ENCODE peak calls at places on chromosomes 7 and 10, in nine cellular contexts. Q is IMR-90, O is AG04449, U is transverse colon, F is colonic mucosa, P is spleen, M is dorsolateral prefrontal cortex, Y is PC-9, A is A549. Z is an unnamed sample.

GRCh38 chr10:98029149-98030092 is 1.0 kb downstream of the CRTAC1 start:
- DNase-seq in U (no peak), A (no peak), Y (no peak), O (no peak), Q (no peak), F (no peak), P (no peak), M (no peak), Z (no peak)

GRCh38 chr7:47095906-47096305 is 486.0 kb downstream of the TNS3 start:
- DNase-seq in U (no peak), Y (no peak), F (no peak), P (no peak), A (no peak), Q (peak), M (no peak), O (peak), Z (peak)

GRCh38 chr7:38675500-38676106 is 44.4 kb upstream of the AMPH start:
- DNase-seq in M (no peak), Y (no peak), Q (no peak), A (no peak), O (no peak), P (no peak), F (no peak), U (no peak), Z (no peak)

GRCh38 chr10:4943821-4944220 is 19.4 kb upstream of the AKR1C1 start:
- DNase-seq in U (no peak), Y (no peak), O (no peak), P (no peak), M (no peak), F (no peak), Q (peak), A (no peak), Z (no peak)

GRCh38 chr7:74690474-74690873 is 33.0 kb downstream of the GTF2I start:
- DNase-seq in P (no peak), U (no peak), F (no peak), A (no peak), Q (no peak), O (no peak), Y (no peak), M (no peak), Z (no peak)

GRCh38 chr10:110485541-110485940 is 12.2 kb upstream of the DUSP5 start:
- DNase-seq in A (no peak), F (no peak), Q (no peak), M (no peak), O (no peak), P (no peak), Y (no peak), U (no peak), Z (no peak)

GRCh38 chr7:51366930-51367613 is 50.5 kb upstream of the COBL start:
- DNase-seq in M (peak), P (no peak), A (peak), F (peak), Y (peak), U (peak), Q (peak), O (no peak), Z (peak)

GRCh38 chr10:43265799-43266721 is 805 bp downstream of the RASGEF1A start:
- DNase-seq in M (no peak), F (peak), Q (no peak), O (no peak), U (peak), Y (peak), P (peak), A (peak), Z (no peak)

GRCh38 chr10:15262036-15262713 is 93.7 kb upstream of the NMT2 start:
- DNase-seq in P (no peak), U (peak), Q (peak), M (no peak), A (peak), Y (no peak), O (no peak), F (peak), Z (peak)

GRCh38 chr10:131242007-131242406 is 69.5 kb downstream of the TCERG1L start:
- DNase-seq in A (peak), F (no peak), Y (no peak), P (peak), U (no peak), O (no peak), M (no peak), Q (no peak), Z (no peak)

GRCh38 chr7:70838292-70838907 is 293.5 kb upstream of the GALNT17 start:
- DNase-seq in A (no peak), M (no peak), U (no peak), F (no peak), O (no peak), Q (no peak), Y (no peak), P (no peak), Z (no peak)

GRCh38 chr10:12418725-12419278 is 69.5 kb downstream of the CAMK1D start:
- DNase-seq in U (no peak), Y (no peak), O (no peak), P (peak), F (no peak), A (no peak), Q (no peak), M (no peak), Z (no peak)

GRCh38 chr7:132205515-132205914 is 370.8 kb downstream of the PLXNA4 start:
- DNase-seq in M (no peak), P (no peak), Q (no peak), U (no peak), F (no peak), O (no peak), Y (peak), A (no peak), Z (no peak)

GRCh38 chr10:89755374-89755773 is 54.0 kb downstream of the KIF20B start:
- DNase-seq in U (no peak), F (no peak), A (no peak), Y (no peak), P (no peak), O (no peak), Q (no peak), M (no peak), Z (no peak)

GRCh38 chr10:101063548-101064414 is 2.0 kb downstream of the KAZALD1 start:
- DNase-seq in A (no peak), Q (no peak), Y (no peak), O (no peak), P (no peak), U (no peak), F (no peak), M (no peak), Z (no peak)

GRCh38 chr10:123896217-123896927 is 4.8 kb upstream of the CPXM2 start:
- DNase-seq in P (no peak), O (no peak), M (no peak), Q (no peak), A (no peak), U (no peak), F (no peak), Y (no peak), Z (no peak)

GRCh38 chr7:12534046-12534445 is 36.5 kb upstream of the SCIN start:
- DNase-seq in A (no peak), F (no peak), P (no peak), Y (no peak), U (no peak), O (no peak), M (no peak), Q (no peak), Z (no peak)

GRCh38 chr10:79139124-79139835 is 70.5 kb downstream of the ZMIZ1 start:
- DNase-seq in Y (no peak), P (no peak), M (no peak), Q (peak), U (peak), O (peak), F (no peak), A (no peak), Z (peak)

GRCh38 chr10:7122561-7122960 is 288.3 kb downstream of the SFMBT2 start:
- DNase-seq in Y (no peak), M (no peak), A (no peak), U (no peak), F (no peak), O (no peak), P (no peak), Q (no peak), Z (no peak)

GRCh38 chr7:36015733-36016132 is 137.3 kb upstream of the EEPD1 start:
- DNase-seq in O (no peak), Q (peak), A (no peak), M (no peak), Y (peak), U (no peak), F (no peak), P (no peak), Z (no peak)

GRCh38 chr7:17472939-17473338 is 174.5 kb downstream of the AHR start:
- DNase-seq in U (no peak), P (no peak), F (no peak), O (no peak), Y (no peak), A (no peak), M (no peak), Q (no peak), Z (no peak)

GRCh38 chr10:80945267-80945880 is 407.7 kb downstream of the SH2D4B start:
- DNase-seq in P (no peak), A (no peak), U (no peak), M (no peak), Y (no peak), O (no peak), F (no peak), Q (no peak), Z (no peak)

GRCh38 chr7:105215182-105215581 is 173.5 kb downstream of the SRPK2 start:
- DNase-seq in U (no peak), P (no peak), O (no peak), F (no peak), Y (no peak), M (no peak), A (no peak), Q (no peak), Z (no peak)

GRCh38 chr10:11364241-11364640 is 247.2 kb downstream of the USP6NL start:
- DNase-seq in Y (no peak), O (no peak), Q (no peak), P (no peak), F (no peak), A (no peak), M (no peak), U (no peak), Z (no peak)

GRCh38 chr10:72308320-72308987 is 34.7 kb downstream of the DDIT4 start:
- DNase-seq in Y (peak), Q (peak), A (no peak), P (peak), F (peak), U (peak), O (no peak), M (no peak), Z (peak)

GRCh38 chr7:64307254-64308018 is 6.3 kb upstream of the ZNF736 start:
- DNase-seq in O (no peak), M (peak), A (no peak), Q (peak), U (peak), F (peak), P (peak), Y (peak), Z (peak)

GRCh38 chr7:114209968-114210367 is 204.6 kb upstream of the FOXP2 start:
- DNase-seq in P (no peak), F (no peak), O (no peak), Q (no peak), U (no peak), M (no peak), Y (no peak), A (no peak), Z (no peak)

GRCh38 chr7:22127835-22128527 is 182.3 kb upstream of the CDCA7L start:
- DNase-seq in F (no peak), Q (no peak), O (no peak), U (no peak), P (no peak), Y (no peak), M (no peak), A (no peak), Z (peak)
- H3K4me3 ChIP-seq in F (no peak), Q (no peak), O (no peak), U (no peak), P (no peak), Y (no peak), M (no peak), A (no peak), Z (no peak)

DNA sequence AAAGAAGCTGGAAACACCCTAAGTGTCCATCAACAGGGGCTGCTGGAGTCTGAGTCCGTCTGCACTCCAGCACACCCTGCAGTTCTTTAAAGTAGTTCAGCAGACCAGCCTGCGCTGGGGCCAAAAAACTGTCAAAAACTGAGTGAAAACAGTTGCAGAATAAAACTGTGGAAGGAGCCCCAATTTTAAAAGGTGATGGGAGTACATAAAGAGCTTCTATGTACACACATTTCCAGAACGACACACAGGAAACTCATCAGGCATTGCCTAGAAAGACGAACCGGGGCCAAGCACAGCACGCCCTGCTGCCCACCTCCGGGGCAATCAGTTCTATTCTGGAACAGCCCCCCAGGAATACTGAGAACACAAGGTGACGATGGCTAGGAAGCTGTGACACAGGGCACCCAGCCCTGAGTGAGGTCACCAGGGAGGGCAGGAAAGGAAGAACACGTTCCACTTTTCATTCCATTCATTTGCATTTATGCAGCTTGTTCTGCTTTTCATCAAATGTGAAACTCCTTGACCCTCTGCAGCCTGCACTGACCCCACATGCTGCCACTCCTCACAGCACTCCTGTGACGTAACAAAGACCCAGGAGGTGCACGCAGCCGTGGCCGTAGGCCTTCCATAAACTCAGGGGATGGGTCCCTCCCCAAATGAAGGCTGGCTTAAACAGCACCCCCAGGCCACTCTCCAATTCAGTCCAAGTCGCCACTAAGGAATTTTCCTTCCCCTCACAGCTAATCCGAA is 29.0 kb downstream of the MAD1L1 start:
- DNase-seq in F (no peak), M (peak), P (peak), A (no peak), Y (no peak), Q (peak), O (no peak), U (no peak), Z (no peak)
- TF ChIP-seq CTCF in F (no peak), M (no peak), P (no peak), A (no peak), Y (no peak), Q (no peak), O (no peak), U (no peak), Z (no peak)

GRCh38 chr7:156274557-156274956 is 366.0 kb upstream of the RNF32 start:
- DNase-seq in P (no peak), O (no peak), U (no peak), A (no peak), Y (no peak), F (no peak), Q (no peak), M (no peak), Z (no peak)
- H3K4me3 ChIP-seq in P (no peak), O (no peak), U (no peak), A (no peak), Y (no peak), F (no peak), Q (no peak), M (no peak), Z (no peak)

GRCh38 chr7:136911362-136911761 is 42.9 kb downstream of the CHRM2 start:
- DNase-seq in U (no peak), F (no peak), Y (no peak), A (no peak), O (no peak), Q (peak), M (no peak), P (no peak), Z (no peak)
- TF ChIP-seq CTCF in U (no peak), F (no peak), Y (no peak), A (no peak), O (no peak), Q (peak), M (no peak), P (no peak), Z (no peak)

DNA sequence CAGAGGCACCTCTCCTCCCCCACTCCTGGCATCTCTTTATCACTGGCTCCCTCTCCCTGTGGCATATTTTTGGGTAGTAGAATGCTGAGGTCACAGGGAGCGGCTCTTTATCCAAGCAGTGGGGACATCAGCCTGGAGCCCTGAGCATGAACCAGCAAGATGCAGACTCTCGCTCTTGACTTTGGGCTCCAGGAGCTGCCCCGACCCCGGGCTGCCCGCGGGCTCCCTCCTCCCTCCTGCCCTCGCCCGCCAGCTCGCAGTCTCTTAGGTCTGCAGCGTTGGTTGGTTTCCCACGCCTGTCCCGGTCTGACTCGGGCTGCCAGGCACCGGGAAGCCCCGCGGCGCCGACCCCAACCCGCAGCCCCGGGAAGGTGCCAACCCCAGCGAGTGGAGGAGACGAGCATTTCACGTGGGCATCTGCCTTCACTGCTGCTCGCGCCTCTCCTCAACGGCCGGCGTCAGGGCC is 1.3 kb downstream of the INSYN2A start:
- DNase-seq in M (no peak), Y (no peak), Q (no peak), O (no peak), U (no peak), P (no peak), F (no peak), A (peak), Z (no peak)
- H3K4me3 ChIP-seq in M (peak), Y (no peak), Q (no peak), O (peak), U (no peak), P (peak), F (no peak), A (peak), Z (no peak)

DNA sequence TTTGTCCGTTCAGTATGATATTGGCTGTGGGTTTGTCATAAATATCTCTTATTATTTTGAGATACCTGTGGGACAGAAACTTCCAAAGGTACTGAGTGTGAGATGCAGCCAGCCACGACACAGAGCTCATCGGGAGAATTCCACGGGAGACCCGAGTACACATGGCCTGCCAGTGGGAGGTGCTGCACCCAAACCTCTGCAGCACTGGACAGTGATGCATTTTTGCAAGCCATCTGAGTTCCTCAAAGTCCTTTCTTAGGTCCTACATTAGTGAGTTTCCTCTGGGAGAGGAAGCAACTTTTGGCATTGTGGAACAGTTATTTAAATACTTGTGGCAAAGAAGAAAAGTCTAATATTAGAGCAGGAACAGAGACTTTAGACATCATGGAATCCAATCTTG is 77.5 kb downstream of the ARID5B start:
- DNase-seq in O (no peak), A (no peak), U (no peak), F (no peak), M (no peak), Q (no peak), Y (no peak), P (no peak), Z (no peak)
- TF ChIP-seq CTCF in O (no peak), A (no peak), U (no peak), F (peak), M (no peak), Q (no peak), Y (no peak), P (no peak), Z (peak)

GRCh38 chr10:117997673-117998072 is 49.1 kb downstream of the RAB11FIP2 start:
- DNase-seq in F (no peak), P (no peak), O (no peak), U (no peak), M (no peak), Q (no peak), A (no peak), Y (no peak), Z (peak)

GRCh38 chr10:118007773-118008172 is 39.0 kb downstream of the RAB11FIP2 start:
- DNase-seq in P (no peak), F (no peak), M (no peak), U (no peak), Q (peak), A (no peak), Y (no peak), O (no peak), Z (no peak)

GRCh38 chr10:118003146-118003545 is 43.6 kb downstream of the RAB11FIP2 start:
- DNase-seq in P (no peak), F (no peak), Y (no peak), U (no peak), Q (no peak), A (no peak), O (no peak), M (no peak), Z (no peak)

GRCh38 chr10:117996709-117997108 is 50.0 kb downstream of the RAB11FIP2 start:
- DNase-seq in U (no peak), F (no peak), Y (no peak), Q (no peak), P (no peak), O (no peak), M (no peak), A (no peak), Z (no peak)

DNA sequence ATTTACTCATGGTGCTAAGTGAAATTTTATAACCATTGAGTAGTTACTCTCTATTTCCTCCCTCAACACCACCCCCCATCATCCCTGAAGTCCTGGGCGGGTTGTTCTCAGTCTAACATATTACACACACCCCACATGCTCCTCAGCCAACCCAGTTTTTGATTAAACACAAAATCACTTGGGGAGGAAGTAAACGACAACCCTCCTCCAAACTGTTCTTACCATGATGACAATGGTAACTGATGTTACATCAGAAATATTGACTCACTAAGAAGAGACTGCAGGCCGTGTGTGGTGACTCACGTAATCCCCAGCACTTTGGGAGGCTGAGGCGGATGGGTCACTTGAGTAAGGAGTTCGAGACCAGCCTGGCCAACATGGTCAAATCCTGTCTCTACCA is 44.2 kb downstream of the RAB11FIP2 start:
- DNase-seq in M (no peak), Y (no peak), O (no peak), A (no peak), Q (peak), F (no peak), P (no peak), U (no peak), Z (peak)
- H3K4me3 ChIP-seq in M (no peak), Y (no peak), O (no peak), A (no peak), Q (no peak), F (no peak), P (no peak), U (no peak), Z (no peak)

GRCh38 chr10:14173706-14174594 is 156.8 kb downstream of the FRMD4A start:
- DNase-seq in A (no peak), Q (peak), F (no peak), U (no peak), O (no peak), M (no peak), P (no peak), Y (no peak), Z (peak)
- TF ChIP-seq CTCF in A (no peak), Q (no peak), F (no peak), U (no peak), O (no peak), M (no peak), P (no peak), Y (no peak), Z (no peak)